ENCODE peak calls at places on chromosomes 5 and 9, in ten cellular contexts. One of them, this sample, is unnamed. For H3K27me3, the result is how much of the 10 kb centered on the place peaks cover.

GRCh38 chr9:122827759-122828090 is 663 bp downstream of the PDCL start:
- DNase-seq in HCT116: no peak
- DNase-seq in AG04450: no peak
- DNase-seq in mammary epithelial cell: no peak
- DNase-seq in GM12878: no peak
- DNase-seq in GM06990: no peak
- DNase-seq in HL-60: no peak
- DNase-seq in uterus: no peak
- DNase-seq in psoas muscle: no peak
- DNase-seq in hepatocyte: peak
- DNase-seq in this sample: no peak

GRCh38 chr5:126938461-126938860 is 91.9 kb downstream of the MARCHF3 start:
- DNase-seq in hepatocyte: no peak
- DNase-seq in AG04450: peak
- DNase-seq in GM12878: no peak
- DNase-seq in HCT116: no peak
- DNase-seq in HL-60: no peak
- DNase-seq in mammary epithelial cell: peak
- DNase-seq in uterus: no peak
- DNase-seq in psoas muscle: no peak
- DNase-seq in GM06990: no peak
- DNase-seq in this sample: no peak

GRCh38 chr9:118931941-118932340 is 437.3 kb downstream of the BRINP1 start:
- DNase-seq in HL-60: no peak
- DNase-seq in AG04450: no peak
- DNase-seq in mammary epithelial cell: no peak
- DNase-seq in psoas muscle: no peak
- DNase-seq in GM12878: no peak
- DNase-seq in uterus: no peak
- DNase-seq in GM06990: no peak
- DNase-seq in hepatocyte: no peak
- DNase-seq in HCT116: no peak
- DNase-seq in this sample: peak

GRCh38 chr9:88090151-88090581 is 48.1 kb downstream of the SPATA31C2 start:
- DNase-seq in psoas muscle: no peak
- DNase-seq in mammary epithelial cell: no peak
- DNase-seq in HL-60: no peak
- DNase-seq in GM06990: no peak
- DNase-seq in GM12878: no peak
- DNase-seq in uterus: peak
- DNase-seq in AG04450: no peak
- DNase-seq in hepatocyte: peak
- DNase-seq in HCT116: no peak
- DNase-seq in this sample: no peak

GRCh38 chr9:120689860-120690259 is 24.4 kb downstream of the MEGF9 start:
- DNase-seq in hepatocyte: no peak
- DNase-seq in mammary epithelial cell: peak
- DNase-seq in uterus: no peak
- DNase-seq in AG04450: no peak
- DNase-seq in psoas muscle: no peak
- DNase-seq in HCT116: no peak
- DNase-seq in GM06990: no peak
- DNase-seq in GM12878: no peak
- DNase-seq in HL-60: no peak
- DNase-seq in this sample: peak

GRCh38 chr5:112793201-112793600 is 55.5 kb downstream of the APC start:
- DNase-seq in mammary epithelial cell: no peak
- DNase-seq in uterus: no peak
- DNase-seq in HL-60: no peak
- DNase-seq in GM06990: no peak
- DNase-seq in psoas muscle: no peak
- DNase-seq in AG04450: no peak
- DNase-seq in hepatocyte: no peak
- DNase-seq in HCT116: no peak
- DNase-seq in GM12878: no peak
- DNase-seq in this sample: no peak

GRCh38 chr5:53425598-53426516 is 54.6 kb upstream of the FST start:
- DNase-seq in HL-60: peak
- DNase-seq in mammary epithelial cell: no peak
- DNase-seq in hepatocyte: peak
- DNase-seq in HCT116: peak
- DNase-seq in uterus: no peak
- DNase-seq in psoas muscle: no peak
- DNase-seq in AG04450: no peak
- DNase-seq in GM12878: no peak
- DNase-seq in GM06990: no peak
- DNase-seq in this sample: peak

GRCh38 chr9:93031629-93032431 is 26.7 kb upstream of the SUSD3 start:
- DNase-seq in HCT116: no peak
- DNase-seq in AG04450: no peak
- DNase-seq in HL-60: peak
- DNase-seq in psoas muscle: no peak
- DNase-seq in hepatocyte: no peak
- DNase-seq in mammary epithelial cell: no peak
- DNase-seq in GM06990: no peak
- DNase-seq in GM12878: no peak
- DNase-seq in uterus: no peak
- DNase-seq in this sample: no peak

GRCh38 chr5:66713998-66714397 is 117.8 kb downstream of the MAST4 start:
- DNase-seq in HL-60: no peak
- DNase-seq in hepatocyte: peak
- DNase-seq in HCT116: peak
- DNase-seq in GM06990: peak
- DNase-seq in psoas muscle: no peak
- DNase-seq in AG04450: no peak
- DNase-seq in GM12878: no peak
- DNase-seq in mammary epithelial cell: peak
- DNase-seq in uterus: no peak
- DNase-seq in this sample: no peak

GRCh38 chr5:144680711-144681110 is 510.0 kb downstream of the KCTD16 start:
- DNase-seq in AG04450: no peak
- DNase-seq in psoas muscle: no peak
- DNase-seq in HL-60: no peak
- DNase-seq in uterus: no peak
- DNase-seq in mammary epithelial cell: no peak
- DNase-seq in HCT116: no peak
- DNase-seq in GM06990: no peak
- DNase-seq in GM12878: no peak
- DNase-seq in hepatocyte: no peak
- DNase-seq in this sample: no peak

GRCh38 chr5:145056805-145057204 is 778.3 kb downstream of the PRELID2 start:
- DNase-seq in GM06990: peak
- DNase-seq in AG04450: no peak
- DNase-seq in uterus: no peak
- DNase-seq in mammary epithelial cell: peak
- DNase-seq in psoas muscle: no peak
- DNase-seq in hepatocyte: no peak
- DNase-seq in HCT116: no peak
- DNase-seq in GM12878: peak
- DNase-seq in HL-60: no peak
- DNase-seq in this sample: no peak

GRCh38 chr9:87567566-87567965 is 69.9 kb downstream of the DAPK1 start:
- DNase-seq in GM12878: no peak
- DNase-seq in HL-60: no peak
- DNase-seq in HCT116: no peak
- DNase-seq in mammary epithelial cell: no peak
- DNase-seq in uterus: no peak
- DNase-seq in AG04450: no peak
- DNase-seq in GM06990: no peak
- DNase-seq in hepatocyte: no peak
- DNase-seq in psoas muscle: no peak
- DNase-seq in this sample: no peak

GRCh38 chr5:93676707-93677106 is 64.7 kb downstream of the POU5F2 start:
- DNase-seq in mammary epithelial cell: no peak
- DNase-seq in GM12878: no peak
- DNase-seq in HCT116: no peak
- DNase-seq in psoas muscle: no peak
- DNase-seq in uterus: no peak
- DNase-seq in hepatocyte: no peak
- DNase-seq in AG04450: no peak
- DNase-seq in GM06990: no peak
- DNase-seq in HL-60: no peak
- DNase-seq in this sample: peak

DNA sequence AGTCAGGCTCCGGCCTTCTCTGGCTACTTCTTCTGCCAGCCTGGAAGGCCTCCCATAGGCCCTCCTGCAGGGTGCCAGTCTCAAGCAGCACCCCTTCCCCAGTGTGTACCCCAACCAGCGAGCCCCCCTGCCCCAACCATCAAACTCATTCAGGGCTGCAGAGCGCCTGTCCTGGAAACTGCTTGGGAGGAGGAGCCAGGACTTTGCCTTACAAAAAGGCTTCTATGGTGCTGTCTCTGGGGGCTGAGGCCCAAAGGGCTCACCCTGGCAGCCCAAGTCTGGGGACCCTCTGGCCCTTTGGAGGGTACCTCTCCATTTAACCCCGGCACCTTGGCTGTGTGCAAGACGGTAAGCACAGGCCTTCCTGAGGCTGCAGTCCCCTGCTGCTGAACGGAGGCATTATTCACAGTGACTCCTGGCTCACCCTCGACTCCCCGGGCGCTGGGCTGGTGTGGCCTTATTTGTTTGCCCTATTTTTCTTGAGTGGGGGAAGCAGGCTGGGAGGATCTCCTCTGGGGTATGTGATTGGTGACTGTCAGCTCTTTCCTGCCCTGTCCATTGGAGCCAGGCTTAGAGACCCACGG is 5.7 kb downstream of the LMX1B start:
- DNase-seq in GM12878: no peak
- DNase-seq in HCT116: no peak
- DNase-seq in mammary epithelial cell: peak
- DNase-seq in HL-60: no peak
- DNase-seq in uterus: no peak
- DNase-seq in hepatocyte: no peak
- DNase-seq in AG04450: no peak
- DNase-seq in GM06990: no peak
- DNase-seq in psoas muscle: peak
- DNase-seq in this sample: no peak
- H3K27me3 ChIP-seq in GM12878: under half
- H3K27me3 ChIP-seq in HCT116: under half
- H3K27me3 ChIP-seq in mammary epithelial cell: under half
- H3K27me3 ChIP-seq in HL-60: half or more
- H3K27me3 ChIP-seq in uterus: half or more
- H3K27me3 ChIP-seq in hepatocyte: half or more
- H3K27me3 ChIP-seq in AG04450: half or more
- H3K27me3 ChIP-seq in GM06990: under half
- H3K27me3 ChIP-seq in psoas muscle: half or more
- H3K27me3 ChIP-seq in this sample: under half

DNA sequence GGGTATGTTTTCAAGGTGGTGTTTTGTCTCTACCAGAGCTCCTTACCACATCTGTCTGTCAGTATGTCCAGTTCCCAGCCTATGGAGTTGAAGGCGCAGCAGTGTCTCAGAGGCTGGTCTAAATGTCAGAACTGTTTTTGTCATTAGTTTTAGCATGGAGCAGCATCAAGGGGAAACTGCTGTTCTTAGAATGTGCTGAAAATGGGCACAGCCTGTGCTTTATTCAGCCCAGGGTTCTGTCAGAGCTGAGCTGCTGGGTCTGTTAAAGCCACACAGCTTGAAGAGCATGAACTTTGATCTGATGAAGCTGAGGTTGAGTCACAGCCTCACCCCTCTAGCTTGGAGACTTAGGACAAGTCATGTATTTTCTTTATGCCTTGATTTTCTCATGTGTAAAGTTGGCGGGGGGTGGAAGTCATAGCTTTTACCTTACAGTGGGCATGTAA is 71.9 kb downstream of the RALGPS1 start:
- DNase-seq in mammary epithelial cell: peak
- DNase-seq in psoas muscle: no peak
- DNase-seq in AG04450: no peak
- DNase-seq in GM06990: no peak
- DNase-seq in GM12878: no peak
- DNase-seq in hepatocyte: peak
- DNase-seq in uterus: no peak
- DNase-seq in HCT116: peak
- DNase-seq in HL-60: no peak
- DNase-seq in this sample: no peak
- H3K4me3 ChIP-seq in mammary epithelial cell: no peak
- H3K4me3 ChIP-seq in psoas muscle: no peak
- H3K4me3 ChIP-seq in AG04450: no peak
- H3K4me3 ChIP-seq in GM06990: no peak
- H3K4me3 ChIP-seq in GM12878: no peak
- H3K4me3 ChIP-seq in hepatocyte: no peak
- H3K4me3 ChIP-seq in uterus: no peak
- H3K4me3 ChIP-seq in HCT116: no peak
- H3K4me3 ChIP-seq in HL-60: no peak
- H3K4me3 ChIP-seq in this sample: no peak

GRCh38 chr5:141809697-141810096 is 68.5 kb downstream of the PCDH1 start:
- DNase-seq in mammary epithelial cell: no peak
- DNase-seq in GM06990: no peak
- DNase-seq in AG04450: no peak
- DNase-seq in HL-60: no peak
- DNase-seq in HCT116: no peak
- DNase-seq in uterus: no peak
- DNase-seq in hepatocyte: no peak
- DNase-seq in GM12878: no peak
- DNase-seq in psoas muscle: no peak
- DNase-seq in this sample: no peak

GRCh38 chr5:141812512-141812911 is 65.7 kb downstream of the PCDH1 start:
- DNase-seq in mammary epithelial cell: no peak
- DNase-seq in AG04450: no peak
- DNase-seq in uterus: no peak
- DNase-seq in hepatocyte: no peak
- DNase-seq in HL-60: no peak
- DNase-seq in GM06990: no peak
- DNase-seq in psoas muscle: no peak
- DNase-seq in HCT116: no peak
- DNase-seq in GM12878: no peak
- DNase-seq in this sample: no peak

GRCh38 chr5:141808857-141809256 is 69.4 kb downstream of the PCDH1 start:
- DNase-seq in hepatocyte: no peak
- DNase-seq in HCT116: no peak
- DNase-seq in AG04450: no peak
- DNase-seq in GM06990: no peak
- DNase-seq in HL-60: no peak
- DNase-seq in psoas muscle: no peak
- DNase-seq in GM12878: no peak
- DNase-seq in mammary epithelial cell: no peak
- DNase-seq in uterus: no peak
- DNase-seq in this sample: no peak

GRCh38 chr5:141811287-141812155 is 66.7 kb downstream of the PCDH1 start:
- DNase-seq in psoas muscle: no peak
- DNase-seq in HL-60: no peak
- DNase-seq in GM12878: no peak
- DNase-seq in hepatocyte: peak
- DNase-seq in uterus: no peak
- DNase-seq in HCT116: no peak
- DNase-seq in GM06990: no peak
- DNase-seq in AG04450: no peak
- DNase-seq in mammary epithelial cell: no peak
- DNase-seq in this sample: peak

GRCh38 chr5:141810702-141811101 is 67.5 kb downstream of the PCDH1 start:
- DNase-seq in HCT116: no peak
- DNase-seq in HL-60: no peak
- DNase-seq in mammary epithelial cell: no peak
- DNase-seq in hepatocyte: no peak
- DNase-seq in psoas muscle: no peak
- DNase-seq in GM06990: no peak
- DNase-seq in GM12878: no peak
- DNase-seq in uterus: no peak
- DNase-seq in AG04450: no peak
- DNase-seq in this sample: no peak
- H3K27me3 ChIP-seq in HCT116: under half
- H3K27me3 ChIP-seq in HL-60: under half
- H3K27me3 ChIP-seq in mammary epithelial cell: under half
- H3K27me3 ChIP-seq in hepatocyte: half or more
- H3K27me3 ChIP-seq in psoas muscle: under half
- H3K27me3 ChIP-seq in GM06990: under half
- H3K27me3 ChIP-seq in GM12878: under half
- H3K27me3 ChIP-seq in uterus: under half
- H3K27me3 ChIP-seq in AG04450: half or more
- H3K27me3 ChIP-seq in this sample: under half

GRCh38 chr5:37717276-37717612 is 122.6 kb downstream of the GDNF start:
- DNase-seq in HL-60: no peak
- DNase-seq in GM06990: no peak
- DNase-seq in GM12878: no peak
- DNase-seq in uterus: no peak
- DNase-seq in HCT116: no peak
- DNase-seq in mammary epithelial cell: no peak
- DNase-seq in psoas muscle: no peak
- DNase-seq in AG04450: no peak
- DNase-seq in hepatocyte: no peak
- DNase-seq in this sample: no peak
- H3K4me3 ChIP-seq in HL-60: no peak
- H3K4me3 ChIP-seq in GM06990: no peak
- H3K4me3 ChIP-seq in GM12878: no peak
- H3K4me3 ChIP-seq in uterus: no peak
- H3K4me3 ChIP-seq in HCT116: no peak
- H3K4me3 ChIP-seq in mammary epithelial cell: no peak
- H3K4me3 ChIP-seq in psoas muscle: no peak
- H3K4me3 ChIP-seq in AG04450: no peak
- H3K4me3 ChIP-seq in hepatocyte: no peak
- H3K4me3 ChIP-seq in this sample: peak